ENCODE peak calls at places on chromosome X, in ten cellular contexts. B is gastrocnemius medialis, F is left ventricle myocardium inferior, I is tibial nerve, V is fibroblast of lung, X is thoracic aorta, P is pancreas, S is fibroblast of mammary gland, E is mammary epithelial cell, N is AG10803. M is an unnamed sample.

GRCh38 chrX:112223391-112223790 is 140.8 kb upstream of the TRPC5 start:
- DNase-seq in N (no peak), F (no peak), B (no peak), E (no peak), V (no peak), P (no peak), I (no peak), X (no peak), S (no peak), M (no peak)

GRCh38 chrX:31993635-31994034 is 921.8 kb upstream of the FTHL17 start:
- DNase-seq in X (no peak), B (no peak), F (no peak), V (no peak), P (no peak), E (no peak), I (no peak), N (no peak), S (no peak), M (no peak)

GRCh38 chrX:13768939-13769338 is 34.4 kb downstream of the OFD1 start:
- DNase-seq in X (no peak), N (no peak), P (no peak), I (no peak), B (no peak), S (no peak), V (no peak), F (no peak), E (no peak), M (no peak)

GRCh38 chrX:121121021-121121420 is 73.6 kb downstream of the GLUD2 start:
- DNase-seq in S (peak), B (no peak), P (no peak), X (no peak), V (no peak), I (no peak), N (no peak), E (no peak), F (no peak), M (no peak)

GRCh38 chrX:134338527-134338926 is 101.5 kb downstream of the CCDC160 start:
- DNase-seq in E (no peak), F (no peak), B (no peak), S (no peak), N (no peak), X (no peak), P (no peak), I (no peak), V (no peak), M (no peak)

GRCh38 chrX:132692066-132692465 is 203.2 kb upstream of the MBNL3 start:
- DNase-seq in V (no peak), B (no peak), I (no peak), F (no peak), P (no peak), E (no peak), N (no peak), S (peak), X (no peak), M (peak)

GRCh38 chrX:153968754-153969124 is 2.9 kb downstream of the HCFC1 start:
- DNase-seq in B (peak), S (no peak), F (no peak), V (peak), P (no peak), E (no peak), N (no peak), X (no peak), I (no peak), M (peak)

GRCh38 chrX:96424007-96424406 is 260.6 kb upstream of the DIAPH2 start:
- DNase-seq in P (no peak), E (no peak), B (no peak), S (peak), V (no peak), F (no peak), N (peak), X (no peak), I (no peak), M (no peak)

GRCh38 chrX:103488332-103488731 is 31.0 kb downstream of the RAB40A start:
- DNase-seq in F (no peak), B (no peak), S (peak), N (no peak), E (no peak), X (no peak), P (no peak), I (no peak), V (peak), M (no peak)

GRCh38 chrX:2374086-2374485 is 126.7 kb downstream of the DHRSX start:
- DNase-seq in V (peak), E (no peak), N (peak), I (no peak), F (no peak), B (no peak), X (no peak), S (peak), P (no peak), M (no peak)

GRCh38 chrX:133610056-133610455 is 194.8 kb upstream of the GPC4 start:
- DNase-seq in I (no peak), S (peak), B (no peak), X (no peak), V (peak), F (no peak), N (peak), E (no peak), P (no peak), M (no peak)

GRCh38 chrX:45628041-45628440 is 427.4 kb upstream of the DIPK2B start:
- DNase-seq in P (no peak), X (no peak), F (no peak), V (peak), E (no peak), B (no peak), S (peak), N (peak), I (no peak), M (no peak)

GRCh38 chrX:40091691-40092421 is 5.9 kb downstream of the BCOR start:
- DNase-seq in B (no peak), E (no peak), S (no peak), X (no peak), V (no peak), I (no peak), N (no peak), F (no peak), P (no peak), M (peak)

GRCh38 chrX:135410861-135411627 is 10.7 kb upstream of the SMIM10L2A start:
- DNase-seq in S (no peak), N (no peak), X (no peak), E (no peak), I (no peak), V (no peak), B (no peak), P (no peak), F (no peak), M (no peak)

GRCh38 chrX:31435592-31435991 is 363.8 kb upstream of the FTHL17 start:
- DNase-seq in F (peak), B (no peak), V (peak), S (no peak), X (no peak), I (no peak), P (no peak), N (peak), E (no peak), M (peak)

GRCh38 chrX:71534773-71535544 is 2.1 kb downstream of the OGT start:
- DNase-seq in P (no peak), B (no peak), F (no peak), N (no peak), X (no peak), S (no peak), V (no peak), I (no peak), E (no peak), M (no peak)

GRCh38 chrX:71533850-71534515 is 1.1 kb downstream of the OGT start:
- DNase-seq in I (peak), V (peak), F (peak), E (peak), B (peak), S (peak), N (peak), P (no peak), X (no peak), M (peak)

GRCh38 chrX:71540801-71541545 is 8.1 kb downstream of the OGT start:
- DNase-seq in N (no peak), F (no peak), P (no peak), S (no peak), V (no peak), E (no peak), I (no peak), X (no peak), B (no peak), M (no peak)

GRCh38 chrX:71536285-71536684 is 3.4 kb downstream of the OGT start:
- DNase-seq in I (no peak), E (peak), F (no peak), X (no peak), S (no peak), P (no peak), V (no peak), B (no peak), N (no peak), M (no peak)

DNA sequence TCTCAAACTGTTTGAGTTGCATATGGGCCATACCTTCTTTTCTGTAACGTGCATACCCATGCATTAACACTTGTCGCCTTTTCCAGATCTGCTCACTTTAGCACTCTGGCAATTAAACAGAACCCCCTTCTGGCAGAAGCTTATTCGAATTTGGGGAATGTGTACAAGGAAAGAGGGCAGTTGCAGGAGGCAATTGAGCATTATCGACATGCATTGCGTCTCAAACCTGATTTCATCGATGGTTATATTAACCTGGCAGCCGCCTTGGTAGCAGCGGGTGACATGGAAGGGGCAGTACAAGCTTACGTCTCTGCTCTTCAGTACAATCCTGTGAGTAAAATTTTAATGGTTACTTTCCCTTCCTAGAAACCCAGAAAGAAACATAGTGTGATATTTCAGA is 4.8 kb downstream of the OGT start:
- DNase-seq in P (no peak), N (no peak), I (no peak), B (no peak), E (no peak), X (no peak), S (no peak), F (no peak), V (no peak), M (no peak)
- H3K4me3 ChIP-seq in P (no peak), N (no peak), I (no peak), B (no peak), E (no peak), X (no peak), S (no peak), F (no peak), V (no peak), M (no peak)

DNA sequence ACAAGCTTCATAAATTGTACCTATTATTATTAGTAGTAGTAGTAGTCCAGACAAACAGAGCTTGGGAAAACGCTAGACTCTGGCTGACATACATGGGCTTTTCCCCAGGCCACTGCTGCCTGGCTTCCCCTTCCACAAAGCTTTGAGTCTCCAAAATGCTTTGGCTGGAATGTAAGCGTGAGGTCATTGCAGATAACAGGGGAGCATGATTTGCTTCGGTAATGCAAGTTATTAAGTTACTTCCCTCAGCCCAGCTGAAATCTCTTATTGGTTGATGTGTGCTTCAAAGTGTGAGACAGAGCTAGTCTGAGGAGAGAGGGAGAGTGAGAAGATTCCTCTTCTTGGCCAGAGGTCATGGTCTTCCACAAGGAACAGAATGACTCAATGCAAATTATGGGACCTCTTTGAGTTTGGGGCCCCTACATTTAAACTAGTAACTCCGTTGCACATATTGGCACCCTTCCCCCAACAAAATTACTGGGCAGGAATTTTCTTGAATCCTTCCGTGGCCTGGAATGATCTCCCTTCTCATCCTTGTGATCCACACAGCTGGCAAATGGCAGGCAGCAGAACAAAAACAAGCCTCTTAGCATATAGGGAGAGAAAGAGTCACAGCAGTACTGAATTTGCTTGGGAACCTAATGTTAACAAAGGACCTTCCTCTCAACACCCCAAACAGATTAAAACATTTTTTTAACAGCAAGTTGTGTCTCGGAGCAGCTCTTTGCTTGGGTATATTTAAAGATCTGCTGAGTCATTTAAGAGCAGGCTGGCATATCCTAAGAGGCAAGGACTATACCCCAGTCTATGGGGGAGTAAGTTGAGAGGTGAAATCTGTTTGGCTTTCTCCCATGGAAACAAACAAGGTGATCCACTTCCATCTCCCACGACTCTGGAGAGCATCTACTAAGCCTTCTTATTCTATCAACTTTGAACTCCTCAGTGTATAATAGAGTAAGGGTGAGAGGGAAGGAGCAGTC is 19.9 kb downstream of the AR start:
- DNase-seq in P (no peak), S (peak), V (peak), E (no peak), I (no peak), B (peak), F (peak), X (no peak), N (no peak), M (peak)
- H3K4me3 ChIP-seq in P (no peak), S (no peak), V (no peak), E (no peak), I (no peak), B (no peak), F (no peak), X (peak), N (no peak), M (no peak)

GRCh38 chrX:47620303-47620685 is 637 bp upstream of the SYN1 start:
- DNase-seq in E (no peak), S (no peak), B (no peak), N (no peak), F (no peak), I (no peak), P (no peak), X (no peak), V (no peak), M (no peak)

GRCh38 chrX:47621851-47622250 is 2.2 kb upstream of the SYN1 start:
- DNase-seq in E (no peak), N (no peak), X (no peak), I (no peak), S (no peak), B (no peak), V (no peak), P (no peak), F (no peak), M (no peak)

GRCh38 chrX:47619486-47620302 is at the start of gene SYN1:
- DNase-seq in P (peak), B (peak), N (peak), X (no peak), F (peak), V (peak), E (peak), I (peak), S (peak), M (peak)

GRCh38 chrX:47614618-47615017 is 5.0 kb downstream of the SYN1 start:
- DNase-seq in E (no peak), I (no peak), P (no peak), X (no peak), S (no peak), F (no peak), B (no peak), V (no peak), N (no peak), M (no peak)

GRCh38 chrX:47618923-47619485 is 653 bp downstream of the SYN1 start:
- DNase-seq in V (no peak), N (no peak), X (no peak), I (no peak), S (no peak), P (no peak), B (no peak), F (no peak), E (no peak), M (no peak)
- H3K4me3 ChIP-seq in V (no peak), N (no peak), X (peak), I (peak), S (no peak), P (peak), B (no peak), F (peak), E (no peak), M (peak)

GRCh38 chrX:150548251-150548650 is 20.2 kb upstream of the MTM1 start:
- DNase-seq in B (no peak), E (no peak), N (no peak), P (no peak), V (no peak), F (no peak), S (no peak), X (no peak), I (no peak), M (no peak)
- H3K4me3 ChIP-seq in B (peak), E (no peak), N (no peak), P (peak), V (no peak), F (peak), S (no peak), X (peak), I (peak), M (no peak)

GRCh38 chrX:7112071-7112470 is 35.4 kb upstream of the STS start:
- DNase-seq in F (no peak), B (no peak), I (no peak), P (no peak), N (no peak), X (no peak), E (no peak), S (no peak), V (no peak), M (no peak)
- H3K4me3 ChIP-seq in F (no peak), B (no peak), I (no peak), P (no peak), N (no peak), X (no peak), E (no peak), S (no peak), V (no peak), M (no peak)

GRCh38 chrX:331772-332495 is 13.3 kb upstream of the GTPBP6 start:
- DNase-seq in P (peak), E (no peak), X (no peak), V (no peak), S (no peak), F (peak), I (no peak), B (no peak), N (no peak), M (no peak)
- H3K4me3 ChIP-seq in P (no peak), E (no peak), X (peak), V (no peak), S (no peak), F (peak), I (peak), B (no peak), N (peak), M (no peak)

DNA sequence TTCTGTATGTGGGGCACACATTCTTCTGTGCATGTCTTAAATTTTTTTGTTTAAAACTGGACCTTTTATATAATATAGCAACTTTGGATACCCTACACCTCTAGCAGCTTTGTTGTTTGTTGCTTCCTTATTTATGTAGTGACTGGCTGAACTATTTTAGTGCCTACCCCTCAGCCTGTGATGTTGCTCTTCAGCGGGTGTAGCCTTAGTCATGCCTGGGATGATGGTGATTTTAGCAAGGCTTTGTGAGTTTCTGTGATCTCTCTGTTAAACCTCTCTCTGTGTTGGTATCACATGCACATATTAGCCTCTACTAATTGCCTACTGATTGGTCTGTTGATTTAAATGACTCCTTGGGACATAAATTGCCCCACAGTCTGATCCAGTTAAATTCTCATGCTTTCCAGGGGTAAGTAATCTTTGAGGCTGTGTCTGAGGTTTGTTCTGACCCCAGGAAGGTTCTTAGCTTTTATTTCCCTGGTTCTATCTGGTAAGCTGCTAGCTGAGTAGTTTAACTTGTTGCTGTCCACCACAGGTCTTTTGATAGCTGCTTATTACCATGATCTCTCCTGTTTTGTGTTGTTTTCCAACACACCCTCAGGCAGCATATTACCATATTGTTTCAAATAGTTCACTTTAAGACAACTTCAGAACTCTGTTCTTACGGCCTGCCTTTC is 22.9 kb downstream of the USP9X start:
- DNase-seq in P (no peak), B (no peak), X (no peak), E (peak), F (no peak), N (no peak), S (peak), V (peak), I (no peak), M (no peak)
- H3K4me3 ChIP-seq in P (no peak), B (no peak), X (no peak), E (no peak), F (no peak), N (no peak), S (no peak), V (no peak), I (no peak), M (no peak)

DNA sequence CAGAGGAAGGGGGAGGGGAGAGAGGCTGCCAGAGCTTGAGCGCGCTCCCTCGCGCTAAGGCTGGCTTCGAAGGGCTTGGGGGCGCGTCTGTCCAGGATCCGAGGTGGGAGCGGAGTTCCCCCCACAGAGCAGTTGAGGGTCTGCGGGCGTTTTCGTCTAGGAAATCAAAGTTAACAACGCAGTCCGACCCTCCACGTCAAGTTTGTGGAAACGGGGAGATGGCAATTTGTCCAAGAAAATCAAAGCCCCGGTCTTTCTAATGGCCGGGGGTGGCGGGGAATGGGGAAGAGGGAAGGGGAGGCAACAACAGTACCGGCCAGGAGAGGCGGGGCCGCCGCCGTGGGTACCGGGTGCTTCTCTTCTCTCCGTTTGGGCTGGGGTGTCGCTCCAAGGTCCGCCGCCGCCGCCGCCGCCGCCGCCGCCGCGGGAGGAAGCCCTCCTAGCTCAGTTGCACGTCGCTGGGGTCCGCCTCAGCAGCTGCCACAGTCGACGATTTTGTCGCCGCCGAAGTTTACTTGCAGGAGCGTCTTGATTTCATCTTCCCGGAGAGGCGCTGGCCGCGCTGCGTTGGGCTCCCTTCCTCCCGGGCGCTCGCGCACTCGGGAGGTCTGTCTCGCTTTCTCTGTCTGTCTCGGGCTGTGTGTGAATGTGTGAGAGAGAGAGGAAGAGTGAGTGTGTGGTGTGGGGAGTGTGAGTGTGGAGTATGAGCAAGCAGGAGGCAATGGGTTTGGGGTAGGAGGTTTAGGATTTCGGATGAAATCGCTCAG is 574 bp downstream of the PCDH19 start:
- DNase-seq in B (no peak), F (no peak), S (peak), N (no peak), V (peak), E (no peak), X (no peak), P (peak), I (no peak), M (no peak)
- H3K4me3 ChIP-seq in B (peak), F (peak), S (peak), N (peak), V (no peak), E (no peak), X (peak), P (peak), I (peak), M (peak)

GRCh38 chrX:150507251-150507856 is 61.1 kb upstream of the MTM1 start:
- DNase-seq in N (peak), X (no peak), S (no peak), B (no peak), P (peak), I (no peak), V (peak), F (peak), E (no peak), M (peak)
- H3K4me3 ChIP-seq in N (no peak), X (peak), S (no peak), B (no peak), P (peak), I (peak), V (no peak), F (peak), E (no peak), M (no peak)

GRCh38 chrX:70480660-70481018 is 36.0 kb downstream of the DLG3 start:
- DNase-seq in N (no peak), B (peak), F (peak), I (no peak), S (peak), P (no peak), X (no peak), E (no peak), V (peak), M (peak)
- H3K4me3 ChIP-seq in N (no peak), B (peak), F (peak), I (no peak), S (no peak), P (peak), X (peak), E (no peak), V (no peak), M (peak)